ENCODE peak calls at places on chromosomes 12 and 14, in four cellular contexts. One of them, this sample, is unnamed.

GRCh38 chr14:87332001-87332400 is 661.0 kb downstream of the GALC start:
- DNase-seq in HEK293T: no peak
- DNase-seq in WTC11: no peak
- DNase-seq in HepG2: no peak
- DNase-seq in this sample: no peak

GRCh38 chr12:38392584-38393144 is 76.1 kb downstream of the ALG10B start:
- DNase-seq in HEK293T: no peak
- DNase-seq in WTC11: no peak
- DNase-seq in HepG2: no peak
- DNase-seq in this sample: no peak

GRCh38 chr14:65949711-65950516 is 536.3 kb upstream of the CCDC196 start:
- DNase-seq in HEK293T: peak; percentile 13
- DNase-seq in WTC11: no peak
- DNase-seq in HepG2: peak; percentile 29
- DNase-seq in this sample: peak; percentile 38

GRCh38 chr14:59870277-59871165 is at the start of gene RTN1:
- DNase-seq in HEK293T: peak; percentile 69
- DNase-seq in WTC11: peak; percentile 71
- DNase-seq in HepG2: no peak
- DNase-seq in this sample: peak; percentile 6

GRCh38 chr14:72559227-72559626 is 334.7 kb downstream of the DPF3 start:
- DNase-seq in HEK293T: no peak
- DNase-seq in WTC11: no peak
- DNase-seq in HepG2: no peak
- DNase-seq in this sample: no peak

GRCh38 chr12:26062566-26062965 is 62.3 kb downstream of the BHLHE41 start:
- DNase-seq in HEK293T: no peak
- DNase-seq in WTC11: no peak
- DNase-seq in HepG2: no peak
- DNase-seq in this sample: no peak

GRCh38 chr12:120116443-120116791 is at the start of gene RAB35:
- DNase-seq in HEK293T: no peak
- DNase-seq in WTC11: no peak
- DNase-seq in HepG2: no peak
- DNase-seq in this sample: no peak

GRCh38 chr12:59077153-59077930 is 157.0 kb upstream of the LRIG3 start:
- DNase-seq in HEK293T: no peak
- DNase-seq in WTC11: no peak
- DNase-seq in HepG2: no peak
- DNase-seq in this sample: no peak

GRCh38 chr12:61916856-61917255 is 343.3 kb upstream of the USP15 start:
- DNase-seq in HEK293T: no peak
- DNase-seq in WTC11: no peak
- DNase-seq in HepG2: no peak
- DNase-seq in this sample: no peak

GRCh38 chr12:6229823-6230222 is 29.6 kb downstream of the CD9 start:
- DNase-seq in HEK293T: no peak
- DNase-seq in WTC11: no peak
- DNase-seq in HepG2: peak; percentile 32
- DNase-seq in this sample: no peak

GRCh38 chr14:22565391-22565945 is 23.6 kb downstream of the DAD1 start:
- DNase-seq in HEK293T: no peak
- DNase-seq in WTC11: no peak
- DNase-seq in HepG2: no peak
- DNase-seq in this sample: no peak
- TF ChIP-seq ELF4 in HEK293T: no peak
- TF ChIP-seq ELF4 in WTC11: no peak
- TF ChIP-seq ELF4 in HepG2: no peak
- TF ChIP-seq ELF4 in this sample: no peak

DNA sequence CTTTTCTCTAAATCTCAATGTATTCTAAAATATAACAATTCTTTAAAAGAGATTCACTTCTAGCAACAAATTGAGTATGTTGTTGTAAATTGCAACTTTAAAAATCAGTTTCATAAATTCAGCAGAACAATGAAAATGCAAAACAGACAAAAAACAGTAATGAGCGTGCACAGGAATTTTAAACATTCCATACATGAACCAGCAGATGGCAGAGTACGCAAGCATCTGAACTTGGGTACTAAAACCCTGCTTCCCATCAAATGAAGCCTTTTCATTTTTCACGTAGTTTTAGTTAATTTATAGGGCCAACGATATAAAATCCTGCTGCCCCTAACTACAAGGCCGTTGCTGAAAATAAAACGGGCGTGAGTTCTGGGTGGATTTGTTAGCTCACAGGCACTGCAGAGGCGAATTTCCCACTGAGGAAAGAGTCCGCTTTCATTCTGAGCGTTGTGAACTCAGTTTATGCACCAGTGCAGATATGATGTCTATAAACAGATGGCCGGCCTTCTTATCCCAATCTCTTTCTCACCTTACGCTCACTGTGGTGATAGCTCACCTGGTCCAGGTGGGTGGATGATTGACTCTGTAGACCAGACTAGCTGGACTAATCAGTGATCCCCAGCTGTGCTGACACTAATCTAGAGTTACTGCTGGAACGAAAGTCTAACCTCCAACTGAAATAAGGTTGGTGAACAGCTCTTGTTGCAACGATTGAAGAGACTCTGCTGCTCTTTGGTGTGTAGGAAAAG is 89.1 kb downstream of the PDZRN4 start:
- DNase-seq in HEK293T: peak; percentile 38
- DNase-seq in WTC11: peak; percentile 17
- DNase-seq in HepG2: peak; percentile 26
- DNase-seq in this sample: peak; percentile 13
- TF ChIP-seq ELF4 in HEK293T: no peak
- TF ChIP-seq ELF4 in WTC11: no peak
- TF ChIP-seq ELF4 in HepG2: no peak
- TF ChIP-seq ELF4 in this sample: no peak

GRCh38 chr14:28599191-28599590 is 167.4 kb upstream of the FOXG1 start:
- DNase-seq in HEK293T: no peak
- DNase-seq in WTC11: no peak
- DNase-seq in HepG2: no peak
- DNase-seq in this sample: no peak

GRCh38 chr14:28603606-28604005 is 163.0 kb upstream of the FOXG1 start:
- DNase-seq in HEK293T: no peak
- DNase-seq in WTC11: no peak
- DNase-seq in HepG2: no peak
- DNase-seq in this sample: no peak

GRCh38 chr14:28596336-28596735 is 170.3 kb upstream of the FOXG1 start:
- DNase-seq in HEK293T: no peak
- DNase-seq in WTC11: no peak
- DNase-seq in HepG2: no peak
- DNase-seq in this sample: no peak

DNA sequence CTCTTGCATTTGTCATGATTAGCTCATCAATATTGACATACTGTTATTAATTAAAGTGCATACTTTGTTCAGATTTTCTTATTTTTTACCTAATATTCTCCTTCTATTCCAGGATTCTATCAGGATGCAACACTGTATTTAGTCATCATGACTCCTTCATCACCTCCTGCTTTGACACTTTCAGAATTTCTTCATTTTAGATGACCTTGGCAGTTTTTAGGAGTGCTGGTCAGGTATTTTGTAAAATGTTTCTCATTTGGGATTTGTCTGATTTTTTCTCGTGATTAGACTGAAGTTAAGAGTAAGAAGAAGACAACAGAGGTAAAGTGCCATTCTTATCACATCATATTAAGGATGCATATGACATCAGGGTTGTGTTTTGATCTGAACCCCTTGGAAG is 167.0 kb upstream of the FOXG1 start:
- DNase-seq in HEK293T: no peak
- DNase-seq in WTC11: no peak
- DNase-seq in HepG2: no peak
- DNase-seq in this sample: no peak
- TF ChIP-seq ELF4 in HEK293T: no peak
- TF ChIP-seq ELF4 in WTC11: no peak
- TF ChIP-seq ELF4 in HepG2: no peak
- TF ChIP-seq ELF4 in this sample: no peak

GRCh38 chr12:122471324-122472226 is 29.2 kb downstream of the ZCCHC8 start:
- DNase-seq in HEK293T: peak; percentile 40
- DNase-seq in WTC11: no peak
- DNase-seq in HepG2: peak; percentile 77
- DNase-seq in this sample: peak; percentile 51
- TF ChIP-seq ELF4 in HEK293T: no peak
- TF ChIP-seq ELF4 in WTC11: no peak
- TF ChIP-seq ELF4 in HepG2: no peak
- TF ChIP-seq ELF4 in this sample: no peak

GRCh38 chr12:388547-389137 is 478 bp downstream of the KDM5A start:
- DNase-seq in HEK293T: peak; percentile 10
- DNase-seq in WTC11: peak; percentile 51
- DNase-seq in HepG2: no peak
- DNase-seq in this sample: no peak
- TF ChIP-seq ELF4 in HEK293T: no peak
- TF ChIP-seq ELF4 in WTC11: no peak
- TF ChIP-seq ELF4 in HepG2: no peak
- TF ChIP-seq ELF4 in this sample: no peak

DNA sequence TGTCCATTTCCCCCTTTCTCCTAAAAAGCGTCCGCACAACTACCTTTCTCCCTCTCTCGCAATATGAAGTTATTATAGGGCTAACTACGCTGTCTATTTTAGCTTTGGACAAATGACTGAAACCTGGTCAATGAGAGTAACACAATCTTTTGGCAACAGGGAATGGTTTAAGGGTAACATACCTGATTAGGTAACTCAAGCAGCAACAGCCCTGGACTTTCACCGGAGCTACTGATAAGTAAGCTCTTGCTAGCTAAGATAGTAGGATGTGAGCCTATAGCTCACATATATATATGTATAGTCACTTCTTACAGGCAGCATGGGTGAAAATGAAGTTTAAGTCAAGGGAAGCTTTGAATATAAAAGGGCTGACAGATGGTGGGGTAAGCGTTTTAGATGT is 313.0 kb downstream of the CEP128 start:
- DNase-seq in HEK293T: no peak
- DNase-seq in WTC11: no peak
- DNase-seq in HepG2: peak; percentile 13
- DNase-seq in this sample: no peak
- TF ChIP-seq ELF4 in HEK293T: no peak
- TF ChIP-seq ELF4 in WTC11: no peak
- TF ChIP-seq ELF4 in HepG2: no peak
- TF ChIP-seq ELF4 in this sample: no peak

This sample was measured in K562.